ENCODE peak calls at places on chromosomes 4 and X, in seven cellular contexts. S, X, T, F, L, H and I are unnamed samples.

GRCh38 chr4:145034727-145035211 is 63.2 kb downstream of the ANAPC10 start:
- DNase-seq in S (no peak), X (no peak), T (no peak), F (no peak), L (no peak), H (peak), I (no peak)

GRCh38 chr4:184168406-184169019 is 49.2 kb downstream of the ENPP6 start:
- DNase-seq in S (peak), X (peak), T (peak), F (peak), L (peak), H (peak), I (peak)

GRCh38 chrX:78327370-78328048 is at the start of gene CYSLTR1:
- DNase-seq in S (peak), X (no peak), T (no peak), F (no peak), L (no peak), H (no peak), I (no peak)

GRCh38 chr4:122384245-122384644 is 5.4 kb downstream of the ADAD1 start:
- DNase-seq in S (no peak), X (no peak), T (no peak), F (no peak), L (no peak), H (no peak), I (no peak)

GRCh38 chrX:65463550-65463949 is 71.0 kb downstream of the LAS1L start:
- DNase-seq in S (no peak), X (no peak), T (no peak), F (peak), L (no peak), H (peak), I (no peak)

GRCh38 chr4:186685744-186686143 is 37.9 kb downstream of the FAT1 start:
- DNase-seq in S (no peak), X (no peak), T (no peak), F (peak), L (no peak), H (peak), I (no peak)

GRCh38 chr4:73055241-73055897 is 14.1 kb downstream of the COX18 start:
- DNase-seq in S (peak), X (no peak), T (no peak), F (no peak), L (no peak), H (no peak), I (no peak)

GRCh38 chrX:110008001-110008635 is 5.2 kb downstream of the TMEM164 start:
- DNase-seq in S (no peak), X (no peak), T (no peak), F (no peak), L (no peak), H (no peak), I (no peak)

GRCh38 chr4:14596437-14596836 is 405.8 kb upstream of the CPEB2 start:
- DNase-seq in S (no peak), X (no peak), T (no peak), F (no peak), L (no peak), H (no peak), I (no peak)

GRCh38 chrX:2848806-2849420 is 20.2 kb downstream of the GYG2 start:
- DNase-seq in S (no peak), X (no peak), T (no peak), F (peak), L (no peak), H (peak), I (no peak)
- H3K27ac ChIP-seq in S (no peak), X (no peak), T (no peak), F (peak), L (no peak), H (peak), I (no peak)

DNA sequence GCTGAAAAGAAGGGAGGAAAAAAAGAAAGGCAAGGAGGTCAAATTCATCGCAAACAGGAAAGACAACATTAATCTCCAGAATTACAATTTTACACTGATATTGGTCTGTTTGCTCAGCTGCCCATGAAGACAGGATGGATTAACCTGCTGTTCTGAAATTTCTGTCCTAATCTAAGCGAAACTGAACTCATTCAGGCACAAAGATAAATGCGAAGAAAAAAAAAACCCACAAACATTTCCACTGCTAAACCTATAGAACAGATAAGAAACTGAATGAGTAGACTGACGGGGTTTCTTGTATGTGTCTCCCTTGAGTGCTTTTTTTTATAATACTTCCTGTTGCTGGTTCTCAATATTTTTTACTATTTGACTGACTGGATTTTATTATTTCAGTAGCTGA is 251.8 kb upstream of the FTHL17 start:
- DNase-seq in S (peak), X (no peak), T (no peak), F (no peak), L (no peak), H (no peak), I (no peak)
- H3K27ac ChIP-seq in S (no peak), X (no peak), T (no peak), F (no peak), L (no peak), H (no peak), I (no peak)

DNA sequence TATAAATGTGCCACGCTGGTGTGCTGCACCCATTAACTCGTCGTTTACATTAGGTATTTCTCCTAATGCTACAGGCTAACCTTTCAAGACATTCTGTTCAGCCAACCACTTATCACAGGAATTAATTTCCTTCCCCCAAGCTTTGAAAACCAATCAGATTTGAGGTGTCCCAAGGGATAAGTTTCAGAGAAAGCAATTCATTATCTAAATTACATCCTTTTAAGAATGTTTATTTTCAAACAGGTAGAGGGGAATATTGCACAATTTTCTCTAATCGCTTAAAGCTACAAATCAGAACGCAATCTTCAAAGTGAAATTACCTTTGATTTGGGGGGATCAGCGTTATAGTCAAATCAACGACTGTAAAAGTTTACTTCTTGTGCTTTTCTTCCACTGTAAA is 1.6 kb downstream of the CLOCK start:
- DNase-seq in S (no peak), X (no peak), T (no peak), F (no peak), L (no peak), H (peak), I (no peak)
- H3K27ac ChIP-seq in S (peak), X (peak), T (peak), F (peak), L (no peak), H (peak), I (peak)

GRCh38 chr4:64713256-64713840 is 304.1 kb upstream of the TECRL start:
- DNase-seq in S (peak), X (no peak), T (no peak), F (no peak), L (no peak), H (peak), I (no peak)
- H3K27ac ChIP-seq in S (no peak), X (no peak), T (no peak), F (no peak), L (no peak), H (no peak), I (no peak)

GRCh38 chr4:76589872-76590846 is 155.1 kb downstream of the SHROOM3 start:
- DNase-seq in S (no peak), X (no peak), T (peak), F (peak), L (peak), H (peak), I (no peak)
- H3K27ac ChIP-seq in S (no peak), X (no peak), T (peak), F (peak), L (peak), H (peak), I (peak)

DNA sequence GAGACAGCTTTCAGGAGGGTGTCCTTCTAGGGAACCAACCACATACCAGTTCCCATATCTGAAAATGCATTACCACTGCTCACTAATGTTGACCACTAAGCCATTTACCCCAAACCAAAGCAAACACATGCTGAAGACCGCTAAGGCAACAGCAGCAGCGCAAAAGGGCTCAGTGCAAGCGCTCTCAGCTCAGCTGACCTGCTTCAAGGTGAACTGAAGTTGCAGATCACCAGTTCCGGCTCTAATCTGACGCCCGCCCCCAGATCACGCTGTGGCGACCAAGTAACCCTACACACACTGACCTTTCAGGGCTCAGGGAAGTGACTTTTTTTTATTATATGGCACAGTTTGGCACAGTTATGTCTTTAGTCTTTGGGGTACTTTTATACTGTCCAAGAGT is 5.8 kb downstream of the MECP2 start:
- DNase-seq in S (no peak), X (no peak), T (no peak), F (no peak), L (no peak), H (no peak), I (no peak)
- H3K27ac ChIP-seq in S (no peak), X (peak), T (no peak), F (no peak), L (no peak), H (no peak), I (peak)